ENCODE peak calls at places on chromosomes 11 and 22, in seven cellular contexts. One of them, this sample, is unnamed.

GRCh38 chr11:128195057-128195751 is 392.2 kb downstream of the ETS1 start:
- DNase-seq in HCT116: no peak
- DNase-seq in CD8-positive, alpha-beta T cell: peak; percentile 67
- DNase-seq in GM23248: no peak
- DNase-seq in esophagus squamous epithelium: no peak
- DNase-seq in keratinocyte: no peak
- DNase-seq in K562: no peak
- DNase-seq in this sample: peak; percentile 42

GRCh38 chr11:35267504-35267903 is 128.5 kb downstream of the CD44 start:
- DNase-seq in keratinocyte: no peak
- DNase-seq in esophagus squamous epithelium: no peak
- DNase-seq in GM23248: peak; percentile 87
- DNase-seq in HCT116: no peak
- DNase-seq in CD8-positive, alpha-beta T cell: no peak
- DNase-seq in K562: no peak
- DNase-seq in this sample: no peak

GRCh38 chr11:14380947-14381555 is 22.1 kb upstream of the RRAS2 start:
- DNase-seq in CD8-positive, alpha-beta T cell: peak; percentile 52
- DNase-seq in K562: no peak
- DNase-seq in esophagus squamous epithelium: no peak
- DNase-seq in HCT116: no peak
- DNase-seq in keratinocyte: no peak
- DNase-seq in GM23248: peak; percentile 79
- DNase-seq in this sample: peak; percentile 77

GRCh38 chr11:9351956-9352355 is 32.5 kb upstream of the IPO7 start:
- DNase-seq in esophagus squamous epithelium: no peak
- DNase-seq in keratinocyte: no peak
- DNase-seq in CD8-positive, alpha-beta T cell: no peak
- DNase-seq in GM23248: peak; percentile 57
- DNase-seq in K562: no peak
- DNase-seq in HCT116: no peak
- DNase-seq in this sample: no peak

GRCh38 chr11:63839508-63840355 is 822 bp downstream of the MARK2 start:
- DNase-seq in HCT116: no peak
- DNase-seq in K562: no peak
- DNase-seq in CD8-positive, alpha-beta T cell: peak; percentile 38
- DNase-seq in esophagus squamous epithelium: no peak
- DNase-seq in GM23248: peak; percentile 59
- DNase-seq in keratinocyte: no peak
- DNase-seq in this sample: peak; percentile 25

GRCh38 chr22:22767876-22768602 is 119.6 kb upstream of the IGLL5 start:
- DNase-seq in esophagus squamous epithelium: no peak
- DNase-seq in GM23248: peak; percentile 53
- DNase-seq in HCT116: no peak
- DNase-seq in keratinocyte: no peak
- DNase-seq in CD8-positive, alpha-beta T cell: no peak
- DNase-seq in K562: peak; percentile 76
- DNase-seq in this sample: no peak

GRCh38 chr11:44767421-44767820 is 40.7 kb downstream of the TSPAN18 start:
- DNase-seq in K562: no peak
- DNase-seq in HCT116: no peak
- DNase-seq in esophagus squamous epithelium: no peak
- DNase-seq in CD8-positive, alpha-beta T cell: no peak
- DNase-seq in GM23248: peak; percentile 56
- DNase-seq in keratinocyte: no peak
- DNase-seq in this sample: no peak

GRCh38 chr11:63745304-63746170 is 23.0 kb downstream of the ZFTA start:
- DNase-seq in K562: no peak
- DNase-seq in esophagus squamous epithelium: no peak
- DNase-seq in HCT116: no peak
- DNase-seq in CD8-positive, alpha-beta T cell: no peak
- DNase-seq in GM23248: peak; percentile 15
- DNase-seq in keratinocyte: no peak
- DNase-seq in this sample: no peak

GRCh38 chr11:26578998-26579635 is 7.1 kb upstream of the MUC15 start:
- DNase-seq in HCT116: no peak
- DNase-seq in K562: no peak
- DNase-seq in GM23248: peak; percentile 65
- DNase-seq in esophagus squamous epithelium: no peak
- DNase-seq in CD8-positive, alpha-beta T cell: no peak
- DNase-seq in keratinocyte: peak; percentile 23
- DNase-seq in this sample: no peak

GRCh38 chr22:44396727-44397722 is 84.3 kb upstream of the SHISAL1 start:
- DNase-seq in CD8-positive, alpha-beta T cell: no peak
- DNase-seq in HCT116: no peak
- DNase-seq in GM23248: no peak
- DNase-seq in K562: no peak
- DNase-seq in esophagus squamous epithelium: no peak
- DNase-seq in keratinocyte: no peak
- DNase-seq in this sample: no peak

GRCh38 chr11:20112291-20113146 is 47.8 kb downstream of the DBX1 start:
- DNase-seq in HCT116: peak; percentile 82
- DNase-seq in GM23248: peak; percentile 98
- DNase-seq in K562: peak; percentile 82
- DNase-seq in CD8-positive, alpha-beta T cell: no peak
- DNase-seq in keratinocyte: peak; percentile 89
- DNase-seq in esophagus squamous epithelium: no peak
- DNase-seq in this sample: no peak

GRCh38 chr22:41351011-41351410 is 30.7 kb upstream of the TEF start:
- DNase-seq in HCT116: no peak
- DNase-seq in K562: no peak
- DNase-seq in keratinocyte: no peak
- DNase-seq in CD8-positive, alpha-beta T cell: no peak
- DNase-seq in esophagus squamous epithelium: no peak
- DNase-seq in GM23248: no peak
- DNase-seq in this sample: no peak

GRCh38 chr11:20360650-20361049 is 2.9 kb upstream of the HTATIP2 start:
- DNase-seq in HCT116: no peak
- DNase-seq in esophagus squamous epithelium: no peak
- DNase-seq in CD8-positive, alpha-beta T cell: peak; percentile 38
- DNase-seq in keratinocyte: no peak
- DNase-seq in GM23248: peak; percentile 8
- DNase-seq in K562: no peak
- DNase-seq in this sample: peak; percentile 80

GRCh38 chr22:18095101-18095805 is 15.4 kb upstream of the TUBA8 start:
- DNase-seq in K562: no peak
- DNase-seq in CD8-positive, alpha-beta T cell: no peak
- DNase-seq in HCT116: no peak
- DNase-seq in keratinocyte: no peak
- DNase-seq in esophagus squamous epithelium: no peak
- DNase-seq in GM23248: no peak
- DNase-seq in this sample: no peak

GRCh38 chr22:40051322-40051721 is 56.6 kb downstream of the FAM83F start:
- DNase-seq in CD8-positive, alpha-beta T cell: no peak
- DNase-seq in esophagus squamous epithelium: no peak
- DNase-seq in keratinocyte: no peak
- DNase-seq in HCT116: no peak
- DNase-seq in K562: peak; percentile 34
- DNase-seq in GM23248: no peak
- DNase-seq in this sample: no peak

GRCh38 chr11:46890665-46891064 is 27.7 kb downstream of the LRP4 start:
- DNase-seq in GM23248: peak; percentile 31
- DNase-seq in CD8-positive, alpha-beta T cell: no peak
- DNase-seq in esophagus squamous epithelium: no peak
- DNase-seq in K562: no peak
- DNase-seq in keratinocyte: no peak
- DNase-seq in HCT116: no peak
- DNase-seq in this sample: no peak

GRCh38 chr22:40728731-40729189 is 49.5 kb downstream of the MCHR1 start:
- DNase-seq in CD8-positive, alpha-beta T cell: peak; percentile 78
- DNase-seq in HCT116: no peak
- DNase-seq in keratinocyte: peak; percentile 89
- DNase-seq in esophagus squamous epithelium: no peak
- DNase-seq in GM23248: no peak
- DNase-seq in K562: no peak
- DNase-seq in this sample: peak; percentile 88

GRCh38 chr22:28548411-28548810 is 131.2 kb downstream of the TTC28 start:
- DNase-seq in CD8-positive, alpha-beta T cell: no peak
- DNase-seq in K562: no peak
- DNase-seq in keratinocyte: no peak
- DNase-seq in GM23248: no peak
- DNase-seq in HCT116: no peak
- DNase-seq in esophagus squamous epithelium: no peak
- DNase-seq in this sample: no peak

GRCh38 chr11:130771708-130772107 is 144.6 kb downstream of the SNX19 start:
- DNase-seq in esophagus squamous epithelium: no peak
- DNase-seq in GM23248: peak; percentile 87
- DNase-seq in CD8-positive, alpha-beta T cell: no peak
- DNase-seq in HCT116: no peak
- DNase-seq in K562: no peak
- DNase-seq in keratinocyte: no peak
- DNase-seq in this sample: no peak

GRCh38 chr11:134486704-134487103 is 74.7 kb upstream of the B3GAT1 start:
- DNase-seq in HCT116: no peak
- DNase-seq in CD8-positive, alpha-beta T cell: no peak
- DNase-seq in GM23248: no peak
- DNase-seq in K562: no peak
- DNase-seq in esophagus squamous epithelium: no peak
- DNase-seq in keratinocyte: no peak
- DNase-seq in this sample: no peak

GRCh38 chr11:67629386-67630229 is at the start of gene NUDT8:
- DNase-seq in esophagus squamous epithelium: no peak
- DNase-seq in HCT116: peak; percentile 63
- DNase-seq in GM23248: peak; percentile 92
- DNase-seq in CD8-positive, alpha-beta T cell: peak; percentile 89
- DNase-seq in K562: peak; percentile 81
- DNase-seq in keratinocyte: no peak
- DNase-seq in this sample: peak; percentile 76

GRCh38 chr11:116376547-116376946 is 396.2 kb downstream of the BUD13 start:
- DNase-seq in keratinocyte: no peak
- DNase-seq in K562: no peak
- DNase-seq in CD8-positive, alpha-beta T cell: no peak
- DNase-seq in HCT116: no peak
- DNase-seq in GM23248: no peak
- DNase-seq in esophagus squamous epithelium: no peak
- DNase-seq in this sample: no peak

GRCh38 chr22:37544955-37545702 is 15.2 kb upstream of the CDC42EP1 start:
- DNase-seq in esophagus squamous epithelium: no peak
- DNase-seq in HCT116: no peak
- DNase-seq in K562: peak; percentile 72
- DNase-seq in keratinocyte: no peak
- DNase-seq in CD8-positive, alpha-beta T cell: peak; percentile 51
- DNase-seq in GM23248: peak; percentile 80
- DNase-seq in this sample: no peak

GRCh38 chr22:20432244-20432686 is 5.4 kb downstream of the SCARF2 start:
- DNase-seq in keratinocyte: no peak
- DNase-seq in HCT116: no peak
- DNase-seq in CD8-positive, alpha-beta T cell: no peak
- DNase-seq in GM23248: no peak
- DNase-seq in esophagus squamous epithelium: no peak
- DNase-seq in K562: no peak
- DNase-seq in this sample: no peak
- H3K4me1 ChIP-seq in keratinocyte: peaks cover 23% of the 10 kb centered on the region
- H3K4me1 ChIP-seq in HCT116: peaks cover 16% of the 10 kb centered on the region
- H3K4me1 ChIP-seq in CD8-positive, alpha-beta T cell: peaks cover 46% of the 10 kb centered on the region
- H3K4me1 ChIP-seq in GM23248: peaks cover 11% of the 10 kb centered on the region
- H3K4me1 ChIP-seq in esophagus squamous epithelium: peaks cover 36% of the 10 kb centered on the region
- H3K4me1 ChIP-seq in K562: peaks cover 12% of the 10 kb centered on the region
- H3K4me1 ChIP-seq in this sample: peaks cover 52% of the 10 kb centered on the region

DNA sequence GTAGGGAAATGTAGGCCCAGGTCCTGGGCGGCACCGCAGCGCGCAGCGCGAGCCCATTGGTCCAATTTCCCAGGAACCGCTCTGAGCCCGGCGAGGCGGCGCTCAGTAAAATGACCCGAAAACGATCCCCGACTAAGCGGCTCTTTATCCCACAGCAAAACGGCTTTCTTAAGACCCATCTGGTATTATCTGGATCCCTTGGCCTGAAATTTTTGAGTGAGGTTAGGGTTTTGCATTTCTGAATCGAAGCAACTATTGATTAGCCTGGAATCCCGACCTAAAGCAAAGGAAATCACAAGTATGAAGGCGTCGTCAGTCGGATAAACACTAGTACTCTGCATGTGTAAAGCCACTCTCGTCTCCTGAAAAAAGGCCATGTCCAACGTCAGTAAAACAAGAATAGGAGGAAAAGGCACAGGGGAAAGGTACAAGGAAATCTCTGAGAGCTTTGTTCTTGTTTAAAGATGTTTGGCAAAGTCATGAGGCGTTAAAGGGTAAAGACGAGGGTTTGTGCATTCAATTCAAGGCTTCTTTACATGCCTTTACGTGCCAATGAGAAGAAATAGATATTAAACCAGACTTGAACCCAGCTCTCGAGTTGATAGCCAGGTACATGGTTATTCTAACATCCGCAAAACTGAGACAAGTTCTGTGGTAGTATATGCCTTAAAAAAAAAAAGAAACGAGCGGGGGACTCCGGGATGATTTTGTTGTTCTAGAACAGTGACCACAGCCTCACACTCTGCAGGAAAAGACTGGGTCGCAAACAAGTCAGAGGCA is 564 bp upstream of the CFL1 start:
- DNase-seq in CD8-positive, alpha-beta T cell: no peak
- DNase-seq in HCT116: no peak
- DNase-seq in keratinocyte: no peak
- DNase-seq in GM23248: no peak
- DNase-seq in K562: no peak
- DNase-seq in esophagus squamous epithelium: no peak
- DNase-seq in this sample: no peak
- H3K4me1 ChIP-seq in CD8-positive, alpha-beta T cell: peaks cover 49% of the 10 kb centered on the region
- H3K4me1 ChIP-seq in HCT116: peaks cover 23% of the 10 kb centered on the region
- H3K4me1 ChIP-seq in keratinocyte: peaks cover 32% of the 10 kb centered on the region
- H3K4me1 ChIP-seq in GM23248: peaks cover 17% of the 10 kb centered on the region
- H3K4me1 ChIP-seq in K562: peaks cover 14% of the 10 kb centered on the region
- H3K4me1 ChIP-seq in esophagus squamous epithelium: peaks cover 34% of the 10 kb centered on the region
- H3K4me1 ChIP-seq in this sample: peaks cover 71% of the 10 kb centered on the region

GRCh38 chr11:75164318-75164827 is 13.5 kb downstream of the SLCO2B1 start:
- DNase-seq in HCT116: no peak
- DNase-seq in GM23248: no peak
- DNase-seq in esophagus squamous epithelium: no peak
- DNase-seq in K562: no peak
- DNase-seq in keratinocyte: no peak
- DNase-seq in CD8-positive, alpha-beta T cell: no peak
- DNase-seq in this sample: no peak
- H3K4me1 ChIP-seq in HCT116: no peaks in the 10 kb centered on the region
- H3K4me1 ChIP-seq in GM23248: no peaks in the 10 kb centered on the region
- H3K4me1 ChIP-seq in esophagus squamous epithelium: no peaks in the 10 kb centered on the region
- H3K4me1 ChIP-seq in K562: no peaks in the 10 kb centered on the region
- H3K4me1 ChIP-seq in keratinocyte: no peaks in the 10 kb centered on the region
- H3K4me1 ChIP-seq in CD8-positive, alpha-beta T cell: no peaks in the 10 kb centered on the region
- H3K4me1 ChIP-seq in this sample: no peaks in the 10 kb centered on the region

GRCh38 chr11:36449566-36450390 is 60.3 kb downstream of the TRAF6 start:
- DNase-seq in keratinocyte: no peak
- DNase-seq in esophagus squamous epithelium: no peak
- DNase-seq in K562: no peak
- DNase-seq in HCT116: no peak
- DNase-seq in CD8-positive, alpha-beta T cell: no peak
- DNase-seq in GM23248: peak; percentile 20
- DNase-seq in this sample: no peak

GRCh38 chr11:36451681-36452080 is 58.4 kb downstream of the TRAF6 start:
- DNase-seq in GM23248: no peak
- DNase-seq in HCT116: no peak
- DNase-seq in keratinocyte: no peak
- DNase-seq in CD8-positive, alpha-beta T cell: no peak
- DNase-seq in esophagus squamous epithelium: no peak
- DNase-seq in K562: no peak
- DNase-seq in this sample: no peak

GRCh38 chr11:36452231-36452630 is 57.8 kb downstream of the TRAF6 start:
- DNase-seq in HCT116: no peak
- DNase-seq in K562: no peak
- DNase-seq in keratinocyte: no peak
- DNase-seq in GM23248: peak; percentile 52
- DNase-seq in esophagus squamous epithelium: no peak
- DNase-seq in CD8-positive, alpha-beta T cell: no peak
- DNase-seq in this sample: peak; percentile 18

GRCh38 chr11:36450391-36450714 is 59.7 kb downstream of the TRAF6 start:
- DNase-seq in CD8-positive, alpha-beta T cell: no peak
- DNase-seq in K562: no peak
- DNase-seq in GM23248: no peak
- DNase-seq in esophagus squamous epithelium: no peak
- DNase-seq in keratinocyte: no peak
- DNase-seq in HCT116: no peak
- DNase-seq in this sample: no peak

GRCh38 chr11:36451045-36451444 is 59.0 kb downstream of the TRAF6 start:
- DNase-seq in GM23248: no peak
- DNase-seq in HCT116: no peak
- DNase-seq in K562: no peak
- DNase-seq in esophagus squamous epithelium: no peak
- DNase-seq in keratinocyte: no peak
- DNase-seq in CD8-positive, alpha-beta T cell: no peak
- DNase-seq in this sample: no peak
- H3K4me1 ChIP-seq in GM23248: peaks cover 41% of the 10 kb centered on the region
- H3K4me1 ChIP-seq in HCT116: peaks cover 5% of the 10 kb centered on the region
- H3K4me1 ChIP-seq in K562: peaks cover 13% of the 10 kb centered on the region
- H3K4me1 ChIP-seq in esophagus squamous epithelium: peaks cover 11% of the 10 kb centered on the region
- H3K4me1 ChIP-seq in keratinocyte: peaks cover 28% of the 10 kb centered on the region
- H3K4me1 ChIP-seq in CD8-positive, alpha-beta T cell: peaks cover 38% of the 10 kb centered on the region
- H3K4me1 ChIP-seq in this sample: no peaks in the 10 kb centered on the region